ENCODE peak calls at places on chromosomes 12 and 14, in six cellular contexts. V is stimulated activated CD4-positive, alpha-beta T cell treated with anti-CD3 and anti-CD28 coated beads, Interleukin-2, amount 100 ng/mL, for 24 hours; B is GM23338; K is activated CD4-positive, CD25-positive, alpha-beta regulatory T cell treated with anti-CD3 and anti-CD28 coated beads, Interleukin-2, amount 50 U/mL, for 72 hours; R is AG09309; X is activated gamma-delta T cell. F is an unnamed sample.

GRCh38 chr14:100081997-100082625 is 16.9 kb downstream of the EVL start:
- DNase-seq in V (no peak), B (no peak), K (no peak), R (no peak), X (no peak), F (no peak)

GRCh38 chr12:848519-849191 is 96.3 kb downstream of the WNK1 start:
- DNase-seq in V (no peak), B (no peak), K (no peak), R (no peak), X (no peak), F (no peak)

GRCh38 chr12:121214855-121215745 is 5.2 kb downstream of the P2RX4 start:
- DNase-seq in V (no peak), B (no peak), K (no peak), R (peak; percentile 79), X (no peak), F (no peak)

GRCh38 chr12:93025145-93026103 is 96.3 kb upstream of the EEA1 start:
- DNase-seq in V (no peak), B (peak; percentile 69), K (no peak), R (peak; percentile 48), X (no peak), F (no peak)

GRCh38 chr12:67299936-67300335 is 30.8 kb downstream of the CAND1 start:
- DNase-seq in V (no peak), B (no peak), K (no peak), R (no peak), X (no peak), F (no peak)

GRCh38 chr12:118402251-118402650 is 25.9 kb downstream of the SUDS3 start:
- DNase-seq in V (no peak), B (no peak), K (no peak), R (peak; percentile 57), X (no peak), F (no peak)

GRCh38 chr12:108457006-108457733 is 57.9 kb upstream of the FICD start:
- DNase-seq in V (no peak), B (peak; percentile 91), K (no peak), R (peak; percentile 28), X (no peak), F (no peak)

GRCh38 chr12:1972260-1972659 is 32.0 kb downstream of the DCP1B start:
- DNase-seq in V (no peak), B (no peak), K (no peak), R (peak; percentile 29), X (no peak), F (no peak)

GRCh38 chr12:45402288-45402687 is 186.4 kb downstream of the ANO6 start:
- DNase-seq in V (no peak), B (no peak), K (no peak), R (no peak), X (no peak), F (no peak)

GRCh38 chr12:44317651-44318126 is 481.8 kb downstream of the TMEM117 start:
- DNase-seq in V (no peak), B (peak; percentile 76), K (no peak), R (no peak), X (no peak), F (no peak)

GRCh38 chr12:87967871-87968270 is 61.3 kb downstream of the C12orf50 start:
- DNase-seq in V (no peak), B (no peak), K (no peak), R (no peak), X (no peak), F (no peak)

GRCh38 chr12:131137009-131137835 is 183.5 kb downstream of the ADGRD1 start:
- DNase-seq in V (no peak), B (no peak), K (no peak), R (no peak), X (no peak), F (no peak)

GRCh38 chr12:6341439-6342139 is at the start of gene TNFRSF1A:
- DNase-seq in V (peak; percentile 64), B (peak; percentile 78), K (peak; percentile 43), R (no peak), X (no peak), F (peak; percentile 88)

GRCh38 chr12:117853600-117853999 is 115.2 kb downstream of the KSR2 start:
- DNase-seq in V (no peak), B (no peak), K (no peak), R (no peak), X (no peak), F (no peak)

GRCh38 chr12:32302218-32302826 is 97.0 kb upstream of the FGD4 start:
- DNase-seq in V (peak; percentile 18), B (peak; percentile 83), K (no peak), R (no peak), X (no peak), F (no peak)

GRCh38 chr14:64234877-64235651 is 59.1 kb downstream of the ESR2 start:
- DNase-seq in V (no peak), B (no peak), K (no peak), R (no peak), X (no peak), F (no peak)

GRCh38 chr12:76023069-76023690 is 8.4 kb downstream of the PHLDA1 start:
- DNase-seq in V (no peak), B (no peak), K (no peak), R (no peak), X (no peak), F (no peak)

GRCh38 chr12:41336041-41336552 is 148.0 kb downstream of the PDZRN4 start:
- DNase-seq in V (no peak), B (no peak), K (no peak), R (no peak), X (no peak), F (no peak)

GRCh38 chr14:75334191-75335051 is 55.8 kb downstream of the FOS start:
- DNase-seq in V (peak; percentile 39), B (no peak), K (peak; percentile 42), R (no peak), X (no peak), F (peak; percentile 80)

GRCh38 chr12:124925117-124925516 is 10.7 kb upstream of the UBC start:
- DNase-seq in V (no peak), B (no peak), K (no peak), R (no peak), X (no peak), F (peak; percentile 15)

GRCh38 chr14:36771256-36771655 is 109.6 kb downstream of the PAX9 start:
- DNase-seq in V (no peak), B (no peak), K (no peak), R (no peak), X (no peak), F (no peak)

GRCh38 chr12:109920266-109920780 is 20.2 kb downstream of the TCHP start:
- DNase-seq in V (no peak), B (peak; percentile 36), K (no peak), R (no peak), X (no peak), F (no peak)

GRCh38 chr12:28164644-28165313 is 25.5 kb upstream of the CCDC91 start:
- DNase-seq in V (no peak), B (no peak), K (no peak), R (no peak), X (no peak), F (no peak)

GRCh38 chr12:64229240-64229639 is 7.1 kb upstream of the KICS2 start:
- DNase-seq in V (no peak), B (peak; percentile 26), K (no peak), R (no peak), X (no peak), F (no peak)

GRCh38 chr14:23478109-23478698 is 8.7 kb downstream of the NGDN start:
- DNase-seq in V (peak; percentile 71), B (peak; percentile 78), K (peak; percentile 52), R (peak; percentile 29), X (no peak), F (no peak)

GRCh38 chr14:98634043-98634820 is 637.8 kb downstream of the BCL11B start:
- DNase-seq in V (no peak), B (no peak), K (no peak), R (no peak), X (no peak), F (no peak)

GRCh38 chr12:96034631-96035282 is 630 bp downstream of the LTA4H start:
- DNase-seq in V (no peak), B (peak; percentile 58), K (peak; percentile 36), R (no peak), X (no peak), F (no peak)

GRCh38 chr12:70722584-70723343 is 85.5 kb upstream of the PTPRB start:
- DNase-seq in V (no peak), B (no peak), K (no peak), R (no peak), X (no peak), F (no peak)

GRCh38 chr12:93243689-93244513 is 133.8 kb upstream of the NUDT4 start:
- DNase-seq in V (no peak), B (no peak), K (no peak), R (peak; percentile 74), X (no peak), F (no peak)

GRCh38 chr12:124481772-124482566 is 85.4 kb downstream of the NCOR2 start:
- DNase-seq in V (no peak), B (no peak), K (no peak), R (no peak), X (no peak), F (no peak)

GRCh38 chr14:101836131-101836530 is 74.6 kb downstream of the PPP2R5C start:
- DNase-seq in V (no peak), B (no peak), K (no peak), R (peak; percentile 13), X (no peak), F (no peak)

GRCh38 chr12:85866929-85867776 is 6.9 kb upstream of the NTS start:
- DNase-seq in V (no peak), B (peak; percentile 76), K (no peak), R (peak; percentile 43), X (no peak), F (no peak)

GRCh38 chr14:102870994-102871831 is 51.2 kb upstream of the AMN start:
- DNase-seq in V (no peak), B (no peak), K (no peak), R (no peak), X (no peak), F (peak; percentile 48)

GRCh38 chr12:70721216-70721615 is 84.0 kb upstream of the PTPRB start:
- DNase-seq in V (no peak), B (no peak), K (no peak), R (no peak), X (no peak), F (no peak)

GRCh38 chr14:104421401-104421821 is 158.2 kb upstream of the C14orf180 start:
- DNase-seq in V (peak; percentile 15), B (no peak), K (peak; percentile 19), R (no peak), X (no peak), F (peak; percentile 17)